ENCODE peak calls at places on chromosomes 6 and 20, in ten cellular contexts. E is PC-9, S is HCT116, Y is pancreas, L is IMR-90, R is endodermal cell, J is astrocyte, M is A549, I is HepG2, Q is keratinocyte. H is an unnamed sample.

GRCh38 chr6:33459226-33459625 is 4.8 kb downstream of the ZBTB9 start:
- DNase-seq in E (no peak), S (no peak), Y (no peak), L (no peak), R (no peak), J (no peak), M (no peak), I (no peak), Q (no peak), H (no peak)

GRCh38 chr20:29743101-29743931 is 1514.1 kb upstream of the DEFB115 start:
- DNase-seq in E (no peak), S (no peak), Y (peak; percentile 66), L (no peak), R (peak; percentile 12), J (no peak), M (no peak), I (no peak), Q (no peak), H (no peak)

GRCh38 chr6:125481056-125481455 is 179.3 kb upstream of the HDDC2 start:
- DNase-seq in E (no peak), S (no peak), Y (no peak), L (no peak), R (no peak), J (no peak), M (no peak), I (no peak), Q (no peak), H (no peak)

GRCh38 chr20:35226775-35227681 is 538 bp downstream of the MMP24 start:
- DNase-seq in E (peak; percentile 51), S (no peak), Y (peak; percentile 72), L (peak; percentile 34), R (peak; percentile 91), J (peak; percentile 26), M (peak; percentile 50), I (peak; percentile 35), Q (no peak), H (peak; percentile 7)

GRCh38 chr20:64229537-64230061 is 25.9 kb upstream of the PCMTD2 start:
- DNase-seq in E (no peak), S (no peak), Y (no peak), L (no peak), R (no peak), J (no peak), M (no peak), I (no peak), Q (no peak), H (no peak)

GRCh38 chr20:50713677-50714101 is 17.7 kb upstream of the PARD6B start:
- DNase-seq in E (no peak), S (no peak), Y (no peak), L (peak; percentile 61), R (peak; percentile 87), J (no peak), M (no peak), I (no peak), Q (no peak), H (no peak)

GRCh38 chr6:124040655-124041054 is 237.0 kb downstream of the NKAIN2 start:
- DNase-seq in E (no peak), S (no peak), Y (no peak), L (no peak), R (no peak), J (no peak), M (no peak), I (no peak), Q (no peak), H (no peak)

GRCh38 chr6:5142915-5143314 is 57.8 kb downstream of the PPP1R3G start:
- DNase-seq in E (no peak), S (no peak), Y (no peak), L (peak; percentile 7), R (no peak), J (no peak), M (no peak), I (no peak), Q (no peak), H (no peak)

GRCh38 chr20:25017257-25017803 is 24.8 kb upstream of the APMAP start:
- DNase-seq in E (peak; percentile 87), S (no peak), Y (peak; percentile 97), L (no peak), R (peak; percentile 90), J (no peak), M (no peak), I (peak; percentile 64), Q (peak; percentile 48), H (no peak)

GRCh38 chr20:63121246-63121645 is 94.7 kb downstream of the YTHDF1 start:
- DNase-seq in E (no peak), S (no peak), Y (no peak), L (no peak), R (no peak), J (no peak), M (no peak), I (no peak), Q (no peak), H (no peak)

GRCh38 chr20:62762801-62763368 is 33.4 kb upstream of the MRGBP start:
- DNase-seq in E (no peak), S (no peak), Y (peak; percentile 57), L (no peak), R (no peak), J (no peak), M (no peak), I (no peak), Q (no peak), H (no peak)

GRCh38 chr6:142927904-142928303 is 17.1 kb downstream of the HIVEP2 start:
- DNase-seq in E (no peak), S (no peak), Y (no peak), L (peak; percentile 12), R (no peak), J (no peak), M (no peak), I (peak; percentile 64), Q (no peak), H (peak; percentile 51)

GRCh38 chr6:7204726-7205125 is 97.0 kb downstream of the RREB1 start:
- DNase-seq in E (no peak), S (no peak), Y (no peak), L (peak; percentile 20), R (no peak), J (peak; percentile 52), M (no peak), I (no peak), Q (no peak), H (no peak)

GRCh38 chr6:5135783-5136376 is 50.7 kb downstream of the PPP1R3G start:
- DNase-seq in E (no peak), S (peak; percentile 27), Y (no peak), L (no peak), R (peak; percentile 81), J (no peak), M (no peak), I (peak; percentile 48), Q (no peak), H (peak; percentile 29)

GRCh38 chr6:35725721-35726438 is 11.0 kb upstream of the ARMC12 start:
- DNase-seq in E (no peak), S (no peak), Y (peak; percentile 81), L (no peak), R (peak; percentile 51), J (no peak), M (no peak), I (peak; percentile 65), Q (no peak), H (no peak)

GRCh38 chr20:699811-700338 is 24.3 kb upstream of the SCRT2 start:
- DNase-seq in E (no peak), S (no peak), Y (peak; percentile 63), L (no peak), R (peak; percentile 71), J (no peak), M (no peak), I (no peak), Q (no peak), H (no peak)

GRCh38 chr20:12287575-12287974 is 369.9 kb downstream of the BTBD3 start:
- DNase-seq in E (peak; percentile 49), S (no peak), Y (no peak), L (no peak), R (no peak), J (no peak), M (no peak), I (no peak), Q (peak; percentile 21), H (no peak)

GRCh38 chr6:170097505-170098427 is 193.1 kb downstream of the DLL1 start:
- DNase-seq in E (no peak), S (no peak), Y (peak; percentile 39), L (no peak), R (peak; percentile 19), J (no peak), M (no peak), I (no peak), Q (no peak), H (no peak)

GRCh38 chr6:170100046-170100445 is 190.8 kb downstream of the DLL1 start:
- DNase-seq in E (no peak), S (no peak), Y (peak; percentile 24), L (no peak), R (peak; percentile 8), J (no peak), M (no peak), I (no peak), Q (no peak), H (no peak)

GRCh38 chr6:170101281-170102035 is 189.4 kb downstream of the DLL1 start:
- DNase-seq in E (no peak), S (no peak), Y (peak; percentile 38), L (no peak), R (peak; percentile 37), J (no peak), M (no peak), I (no peak), Q (no peak), H (no peak)

GRCh38 chr6:170098428-170099170 is 192.3 kb downstream of the DLL1 start:
- DNase-seq in E (no peak), S (no peak), Y (peak; percentile 35), L (no peak), R (peak; percentile 33), J (no peak), M (no peak), I (no peak), Q (no peak), H (no peak)

GRCh38 chr6:170099387-170099786 is 191.5 kb downstream of the DLL1 start:
- DNase-seq in E (no peak), S (no peak), Y (peak; percentile 12), L (no peak), R (peak; percentile 24), J (no peak), M (no peak), I (no peak), Q (no peak), H (no peak)
- H3K27ac ChIP-seq in E (no peak overlapping the region), S (no peak overlapping the region), Y (no peak overlapping the region), L (no peak overlapping the region), R (no peak overlapping the region), J (no peak overlapping the region), M (no peak overlapping the region), I (no peak overlapping the region), Q (no peak overlapping the region), H (no peak overlapping the region)

GRCh38 chr20:56974499-56975250 is 291.8 kb downstream of the BMP7 start:
- DNase-seq in E (peak; percentile 69), S (peak; percentile 47), Y (no peak), L (peak; percentile 37), R (peak; percentile 92), J (peak; percentile 32), M (peak; percentile 64), I (peak; percentile 48), Q (peak; percentile 25), H (peak; percentile 9)
- H3K27ac ChIP-seq in E (peak overlapping the region; percentile 57), S (no peak overlapping the region), Y (no peak overlapping the region), L (no peak overlapping the region), R (no peak overlapping the region), J (no peak overlapping the region), M (peak overlapping the region; percentile 47), I (no peak overlapping the region), Q (no peak overlapping the region), H (no peak overlapping the region)

GRCh38 chr20:46000571-46001145 is 8.1 kb upstream of the MMP9 start:
- DNase-seq in E (no peak), S (no peak), Y (no peak), L (no peak), R (peak; percentile 70), J (no peak), M (no peak), I (no peak), Q (no peak), H (peak; percentile 28)
- H3K27ac ChIP-seq in E (no peak overlapping the region), S (no peak overlapping the region), Y (no peak overlapping the region), L (no peak overlapping the region), R (no peak overlapping the region), J (no peak overlapping the region), M (no peak overlapping the region), I (no peak overlapping the region), Q (no peak overlapping the region), H (no peak overlapping the region)

GRCh38 chr20:44393608-44394519 is 38.4 kb downstream of the HNF4A start:
- DNase-seq in E (no peak), S (no peak), Y (no peak), L (no peak), R (peak; percentile 21), J (no peak), M (no peak), I (no peak), Q (no peak), H (no peak)
- H3K27ac ChIP-seq in E (no peak overlapping the region), S (no peak overlapping the region), Y (no peak overlapping the region), L (no peak overlapping the region), R (no peak overlapping the region), J (no peak overlapping the region), M (peak overlapping the region; percentile 75), I (peak overlapping the region; percentile 94), Q (no peak overlapping the region), H (no peak overlapping the region)